ENCODE peak calls at places on chromosomes 5 and 9, in eight cellular contexts. Q is esophagus squamous epithelium; F is colonic mucosa; P is SK-N-SH; X is CD4-positive, alpha-beta memory T cell; W is mesendoderm; B is CD8-positive, alpha-beta T cell; J is uterus. O is an unnamed sample.

GRCh38 chr9:68798408-68798807 is 93.4 kb downstream of the PIP5K1B start:
- DNase-seq in Q (no peak), F (no peak), P (no peak), X (no peak), W (no peak), B (no peak), J (no peak), O (no peak)

GRCh38 chr9:37954581-37954981 is 50.7 kb upstream of the SLC25A51 start:
- DNase-seq in Q (no peak), F (no peak), P (no peak), X (no peak), W (no peak), B (no peak), J (no peak), O (no peak)

GRCh38 chr5:157870837-157871834 is 12.2 kb upstream of the CLINT1 start:
- DNase-seq in Q (no peak), F (no peak), P (no peak), X (no peak), W (peak; percentile 45), B (no peak), J (no peak), O (no peak)

GRCh38 chr5:99037668-99038067 is 108.9 kb upstream of the CHD1 start:
- DNase-seq in Q (no peak), F (peak; percentile 82), P (no peak), X (peak; percentile 82), W (peak; percentile 20), B (peak; percentile 60), J (no peak), O (no peak)

GRCh38 chr5:57232293-57233033 is 58.6 kb downstream of the GPBP1 start:
- DNase-seq in Q (no peak), F (no peak), P (no peak), X (no peak), W (no peak), B (no peak), J (no peak), O (no peak)

GRCh38 chr9:136407911-136408310 is 2.5 kb downstream of the ENTR1 start:
- DNase-seq in Q (no peak), F (no peak), P (no peak), X (no peak), W (no peak), B (no peak), J (no peak), O (no peak)

GRCh38 chr5:124438390-124439380 is 307.8 kb downstream of the ZNF608 start:
- DNase-seq in Q (no peak), F (no peak), P (no peak), X (no peak), W (peak; percentile 27), B (no peak), J (no peak), O (peak; percentile 25)

GRCh38 chr9:131815971-131816873 is 76.3 kb upstream of the RAPGEF1 start:
- DNase-seq in Q (no peak), F (no peak), P (no peak), X (no peak), W (no peak), B (no peak), J (no peak), O (peak; percentile 66)

GRCh38 chr5:133839090-133839489 is 129.3 kb downstream of the C5orf15 start:
- DNase-seq in Q (no peak), F (no peak), P (no peak), X (no peak), W (no peak), B (no peak), J (no peak), O (no peak)

GRCh38 chr5:133840168-133840567 is 128.3 kb downstream of the C5orf15 start:
- DNase-seq in Q (no peak), F (no peak), P (no peak), X (no peak), W (no peak), B (no peak), J (no peak), O (no peak)

GRCh38 chr5:133841831-133842750 is 126.3 kb downstream of the C5orf15 start:
- DNase-seq in Q (no peak), F (no peak), P (no peak), X (no peak), W (no peak), B (no peak), J (no peak), O (no peak)

GRCh38 chr5:133838286-133838685 is 130.1 kb downstream of the C5orf15 start:
- DNase-seq in Q (no peak), F (no peak), P (no peak), X (no peak), W (no peak), B (no peak), J (no peak), O (no peak)

DNA sequence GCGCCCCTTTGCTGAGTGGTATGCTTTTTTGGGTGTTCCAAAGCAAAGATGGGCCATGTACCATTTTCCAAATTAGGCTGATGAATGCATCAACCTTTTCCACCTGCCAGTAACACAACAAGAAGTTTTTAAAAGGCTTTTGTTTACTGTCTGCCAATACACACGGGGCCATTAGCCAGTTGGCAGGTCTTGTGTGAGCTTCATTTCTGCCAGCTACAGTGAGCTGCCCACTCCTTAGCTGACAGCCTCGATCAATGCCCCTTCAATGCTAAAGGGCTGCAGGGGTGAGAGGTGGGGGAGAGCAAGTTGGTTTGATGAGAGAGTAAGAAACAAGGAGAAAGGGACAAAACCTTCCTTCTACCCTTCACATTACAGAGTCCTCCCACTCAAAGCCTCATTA is 128.7 kb downstream of the C5orf15 start:
- DNase-seq in Q (no peak), F (no peak), P (no peak), X (no peak), W (no peak), B (no peak), J (no peak), O (no peak)
- H3K27me3 ChIP-seq in Q (peaks cover 9% of the 10 kb centered on the region), F (no peaks in the 10 kb centered on the region), P (no peaks in the 10 kb centered on the region), X (no peaks in the 10 kb centered on the region), W (no peaks in the 10 kb centered on the region), B (no peaks in the 10 kb centered on the region), J (no peaks in the 10 kb centered on the region), O (no peaks in the 10 kb centered on the region)

GRCh38 chr5:150553911-150554310 is 46.0 kb downstream of the NDST1 start:
- DNase-seq in Q (no peak), F (no peak), P (no peak), X (no peak), W (no peak), B (no peak), J (no peak), O (no peak)
- H3K36me3 ChIP-seq in Q (peaks cover 35% of the 10 kb centered on the region), F (peaks cover 18% of the 10 kb centered on the region), P (peaks cover 16% of the 10 kb centered on the region), X (no peaks in the 10 kb centered on the region), W (peaks cover 10% of the 10 kb centered on the region), B (no peaks in the 10 kb centered on the region), J (no peaks in the 10 kb centered on the region), O (peaks cover 21% of the 10 kb centered on the region)

GRCh38 chr5:145738227-145738626 is 96.9 kb downstream of the PRELID2 start:
- DNase-seq in Q (no peak), F (no peak), P (no peak), X (no peak), W (no peak), B (no peak), J (no peak), O (no peak)

GRCh38 chr5:145739824-145740223 is 95.3 kb downstream of the PRELID2 start:
- DNase-seq in Q (no peak), F (no peak), P (no peak), X (no peak), W (no peak), B (no peak), J (no peak), O (no peak)

GRCh38 chr5:145743396-145744061 is 91.6 kb downstream of the PRELID2 start:
- DNase-seq in Q (no peak), F (no peak), P (no peak), X (no peak), W (peak; percentile 17), B (no peak), J (no peak), O (no peak)

DNA sequence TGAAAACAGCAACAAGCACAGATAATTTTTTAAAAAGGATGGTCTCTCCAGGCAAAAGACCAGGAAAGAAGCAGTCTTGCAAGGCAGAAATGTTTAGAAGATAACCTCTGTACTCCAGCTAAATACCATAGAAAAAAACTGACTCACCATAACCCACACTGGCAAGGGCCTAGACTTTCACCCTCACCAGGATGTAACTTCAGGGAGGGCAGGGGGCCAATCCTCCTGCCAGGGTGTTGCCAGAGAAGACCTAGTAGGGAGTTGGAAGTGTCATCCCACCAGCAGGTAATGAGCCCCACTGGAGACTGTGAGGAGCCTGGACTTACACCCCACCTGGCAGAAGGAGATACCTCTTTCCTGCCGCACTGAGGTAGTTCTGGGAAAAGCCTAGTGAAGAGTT is 97.6 kb downstream of the PRELID2 start:
- DNase-seq in Q (no peak), F (peak; percentile 29), P (no peak), X (no peak), W (no peak), B (no peak), J (no peak), O (no peak)
- H3K4me3 ChIP-seq in Q (no peak overlapping the region), F (no peak overlapping the region), P (no peak overlapping the region), X (no peak overlapping the region), W (no peak overlapping the region), B (no peak overlapping the region), J (no peak overlapping the region), O (no peak overlapping the region)

GRCh38 chr5:93221-93980 is 1.4 kb downstream of the PLEKHG4B start:
- DNase-seq in Q (no peak), F (no peak), P (no peak), X (no peak), W (peak; percentile 63), B (no peak), J (no peak), O (peak; percentile 47)

GRCh38 chr5:91556-92263 is at the start of gene PLEKHG4B:
- DNase-seq in Q (no peak), F (no peak), P (peak; percentile 95), X (no peak), W (peak; percentile 90), B (no peak), J (no peak), O (peak; percentile 99)

GRCh38 chr5:92391-93220 is 638 bp downstream of the PLEKHG4B start:
- DNase-seq in Q (no peak), F (no peak), P (peak; percentile 84), X (no peak), W (peak; percentile 71), B (no peak), J (no peak), O (peak; percentile 94)

GRCh38 chr5:95241-95980 is 3.4 kb downstream of the PLEKHG4B start:
- DNase-seq in Q (no peak), F (no peak), P (no peak), X (no peak), W (no peak), B (no peak), J (no peak), O (peak; percentile 11)

GRCh38 chr5:94113-94892 is 2.3 kb downstream of the PLEKHG4B start:
- DNase-seq in Q (no peak), F (no peak), P (no peak), X (no peak), W (no peak), B (no peak), J (no peak), O (peak; percentile 20)
- H3K27me3 ChIP-seq in Q (peaks cover 99% of the 10 kb centered on the region), F (peaks cover 19% of the 10 kb centered on the region), P (peaks cover 36% of the 10 kb centered on the region), X (peaks cover 16% of the 10 kb centered on the region), W (no peaks in the 10 kb centered on the region), B (peaks cover 15% of the 10 kb centered on the region), J (peaks cover 5% of the 10 kb centered on the region), O (no peaks in the 10 kb centered on the region)

GRCh38 chr5:131542723-131543122 is 92.3 kb downstream of the RAPGEF6 start:
- DNase-seq in Q (no peak), F (no peak), P (no peak), X (no peak), W (no peak), B (no peak), J (no peak), O (no peak)
- H3K36me3 ChIP-seq in Q (no peaks in the 10 kb centered on the region), F (no peaks in the 10 kb centered on the region), P (peaks cover 1% of the 10 kb centered on the region), X (no peaks in the 10 kb centered on the region), W (no peaks in the 10 kb centered on the region), B (no peaks in the 10 kb centered on the region), J (no peaks in the 10 kb centered on the region), O (no peaks in the 10 kb centered on the region)